ENCODE peak calls at places on chromosome 13, in five cellular contexts. One of them, this sample, is unnamed.

GRCh38 chr13:46546084-46546786 is 6.7 kb upstream of the LRCH1 start:
- DNase-seq in GM12865: no peak
- DNase-seq in IMR-90: no peak
- DNase-seq in kidney epithelial cell: no peak
- DNase-seq in fibroblast of pulmonary artery: no peak
- DNase-seq in this sample: no peak

GRCh38 chr13:60411983-60412382 is 15.0 kb downstream of the TDRD3 start:
- DNase-seq in GM12865: no peak
- DNase-seq in IMR-90: no peak
- DNase-seq in kidney epithelial cell: no peak
- DNase-seq in fibroblast of pulmonary artery: peak
- DNase-seq in this sample: no peak

GRCh38 chr13:33109319-33109718 is 93.1 kb downstream of the KL start:
- DNase-seq in GM12865: peak
- DNase-seq in IMR-90: no peak
- DNase-seq in kidney epithelial cell: no peak
- DNase-seq in fibroblast of pulmonary artery: no peak
- DNase-seq in this sample: no peak

GRCh38 chr13:46665630-46666482 is 112.9 kb downstream of the LRCH1 start:
- DNase-seq in GM12865: no peak
- DNase-seq in IMR-90: no peak
- DNase-seq in kidney epithelial cell: no peak
- DNase-seq in fibroblast of pulmonary artery: no peak
- DNase-seq in this sample: no peak

GRCh38 chr13:109666656-109667448 is 119.5 kb downstream of the IRS2 start:
- DNase-seq in GM12865: no peak
- DNase-seq in IMR-90: peak
- DNase-seq in kidney epithelial cell: peak
- DNase-seq in fibroblast of pulmonary artery: peak
- DNase-seq in this sample: no peak

GRCh38 chr13:30924726-30925125 is 7.7 kb upstream of the TEX26 start:
- DNase-seq in GM12865: no peak
- DNase-seq in IMR-90: no peak
- DNase-seq in kidney epithelial cell: no peak
- DNase-seq in fibroblast of pulmonary artery: no peak
- DNase-seq in this sample: no peak

GRCh38 chr13:45769072-45769471 is 67.0 kb downstream of the CBY2 start:
- DNase-seq in GM12865: no peak
- DNase-seq in IMR-90: no peak
- DNase-seq in kidney epithelial cell: no peak
- DNase-seq in fibroblast of pulmonary artery: no peak
- DNase-seq in this sample: no peak

GRCh38 chr13:108086678-108087077 is 128.7 kb downstream of the LIG4 start:
- DNase-seq in GM12865: peak
- DNase-seq in IMR-90: peak
- DNase-seq in kidney epithelial cell: peak
- DNase-seq in fibroblast of pulmonary artery: peak
- DNase-seq in this sample: no peak

GRCh38 chr13:22009500-22009899 is 338.6 kb downstream of the FGF9 start:
- DNase-seq in GM12865: no peak
- DNase-seq in IMR-90: no peak
- DNase-seq in kidney epithelial cell: no peak
- DNase-seq in fibroblast of pulmonary artery: no peak
- DNase-seq in this sample: no peak

GRCh38 chr13:44411841-44412240 is 38.2 kb downstream of the SERP2 start:
- DNase-seq in GM12865: no peak
- DNase-seq in IMR-90: no peak
- DNase-seq in kidney epithelial cell: no peak
- DNase-seq in fibroblast of pulmonary artery: no peak
- DNase-seq in this sample: no peak

GRCh38 chr13:30739646-30740642 is 4.6 kb downstream of the ALOX5AP start:
- DNase-seq in GM12865: peak
- DNase-seq in IMR-90: peak
- DNase-seq in kidney epithelial cell: peak
- DNase-seq in fibroblast of pulmonary artery: peak
- DNase-seq in this sample: no peak

GRCh38 chr13:80312012-80312704 is 28.8 kb downstream of the SPRY2 start:
- DNase-seq in GM12865: no peak
- DNase-seq in IMR-90: no peak
- DNase-seq in kidney epithelial cell: no peak
- DNase-seq in fibroblast of pulmonary artery: no peak
- DNase-seq in this sample: no peak

GRCh38 chr13:113402471-113403254 is 38.7 kb upstream of the GRTP1 start:
- DNase-seq in GM12865: no peak
- DNase-seq in IMR-90: no peak
- DNase-seq in kidney epithelial cell: no peak
- DNase-seq in fibroblast of pulmonary artery: no peak
- DNase-seq in this sample: no peak

GRCh38 chr13:50917572-50917971 is 8.0 kb downstream of the RNASEH2B start:
- DNase-seq in GM12865: no peak
- DNase-seq in IMR-90: no peak
- DNase-seq in kidney epithelial cell: no peak
- DNase-seq in fibroblast of pulmonary artery: no peak
- DNase-seq in this sample: no peak

GRCh38 chr13:80010286-80010831 is 330.6 kb downstream of the SPRY2 start:
- DNase-seq in GM12865: no peak
- DNase-seq in IMR-90: no peak
- DNase-seq in kidney epithelial cell: no peak
- DNase-seq in fibroblast of pulmonary artery: no peak
- DNase-seq in this sample: no peak

GRCh38 chr13:80037505-80037888 is 303.4 kb downstream of the SPRY2 start:
- DNase-seq in GM12865: peak
- DNase-seq in IMR-90: peak
- DNase-seq in kidney epithelial cell: peak
- DNase-seq in fibroblast of pulmonary artery: peak
- DNase-seq in this sample: no peak

GRCh38 chr13:83077499-83077898 is 804.8 kb downstream of the SLITRK1 start:
- DNase-seq in GM12865: no peak
- DNase-seq in IMR-90: no peak
- DNase-seq in kidney epithelial cell: no peak
- DNase-seq in fibroblast of pulmonary artery: no peak
- DNase-seq in this sample: no peak

GRCh38 chr13:29954082-29955043 is 103.9 kb upstream of the UBL3 start:
- DNase-seq in GM12865: peak
- DNase-seq in IMR-90: no peak
- DNase-seq in kidney epithelial cell: no peak
- DNase-seq in fibroblast of pulmonary artery: no peak
- DNase-seq in this sample: no peak

GRCh38 chr13:43961909-43962308 is 82.2 kb downstream of the LACC1 start:
- DNase-seq in GM12865: no peak
- DNase-seq in IMR-90: no peak
- DNase-seq in kidney epithelial cell: no peak
- DNase-seq in fibroblast of pulmonary artery: no peak
- DNase-seq in this sample: no peak

GRCh38 chr13:49082653-49083536 is 107.2 kb downstream of the FNDC3A start:
- DNase-seq in GM12865: peak
- DNase-seq in IMR-90: peak
- DNase-seq in kidney epithelial cell: no peak
- DNase-seq in fibroblast of pulmonary artery: peak
- DNase-seq in this sample: no peak

GRCh38 chr13:46810440-46810839 is 13.5 kb upstream of the ESD start:
- DNase-seq in GM12865: no peak
- DNase-seq in IMR-90: no peak
- DNase-seq in kidney epithelial cell: no peak
- DNase-seq in fibroblast of pulmonary artery: no peak
- DNase-seq in this sample: no peak

GRCh38 chr13:58655086-58655485 is 1023.5 kb downstream of the PCDH17 start:
- DNase-seq in GM12865: no peak
- DNase-seq in IMR-90: no peak
- DNase-seq in kidney epithelial cell: no peak
- DNase-seq in fibroblast of pulmonary artery: no peak
- DNase-seq in this sample: no peak

GRCh38 chr13:102658678-102659077 is 36.2 kb downstream of the METTL21C start:
- DNase-seq in GM12865: no peak
- DNase-seq in IMR-90: no peak
- DNase-seq in kidney epithelial cell: peak
- DNase-seq in fibroblast of pulmonary artery: no peak
- DNase-seq in this sample: no peak

GRCh38 chr13:46317120-46317519 is 69.9 kb downstream of the RUBCNL start:
- DNase-seq in GM12865: no peak
- DNase-seq in IMR-90: no peak
- DNase-seq in kidney epithelial cell: no peak
- DNase-seq in fibroblast of pulmonary artery: peak
- DNase-seq in this sample: no peak

GRCh38 chr13:59744747-59745394 is 418.9 kb downstream of the DIAPH3 start:
- DNase-seq in GM12865: peak
- DNase-seq in IMR-90: peak
- DNase-seq in kidney epithelial cell: no peak
- DNase-seq in fibroblast of pulmonary artery: no peak
- DNase-seq in this sample: no peak

GRCh38 chr13:80177327-80177726 is 163.6 kb downstream of the SPRY2 start:
- DNase-seq in GM12865: no peak
- DNase-seq in IMR-90: no peak
- DNase-seq in kidney epithelial cell: no peak
- DNase-seq in fibroblast of pulmonary artery: no peak
- DNase-seq in this sample: no peak

GRCh38 chr13:49356224-49356623 is 87.6 kb downstream of the CAB39L start:
- DNase-seq in GM12865: no peak
- DNase-seq in IMR-90: peak
- DNase-seq in kidney epithelial cell: peak
- DNase-seq in fibroblast of pulmonary artery: peak
- DNase-seq in this sample: no peak

GRCh38 chr13:27177852-27178251 is 6.2 kb upstream of the USP12 start:
- DNase-seq in GM12865: no peak
- DNase-seq in IMR-90: no peak
- DNase-seq in kidney epithelial cell: no peak
- DNase-seq in fibroblast of pulmonary artery: no peak
- DNase-seq in this sample: no peak
- TF ChIP-seq CTCF in GM12865: no peak
- TF ChIP-seq CTCF in IMR-90: no peak
- TF ChIP-seq CTCF in kidney epithelial cell: peak
- TF ChIP-seq CTCF in fibroblast of pulmonary artery: no peak
- TF ChIP-seq CTCF in this sample: no peak

GRCh38 chr13:28140433-28141125 is 2.2 kb downstream of the PAN3 start:
- DNase-seq in GM12865: no peak
- DNase-seq in IMR-90: peak
- DNase-seq in kidney epithelial cell: no peak
- DNase-seq in fibroblast of pulmonary artery: peak
- DNase-seq in this sample: no peak

GRCh38 chr13:28137556-28137955 is 789 bp upstream of the PAN3 start:
- DNase-seq in GM12865: no peak
- DNase-seq in IMR-90: no peak
- DNase-seq in kidney epithelial cell: no peak
- DNase-seq in fibroblast of pulmonary artery: peak
- DNase-seq in this sample: no peak

GRCh38 chr13:28136916-28137315 is 1.4 kb upstream of the PAN3 start:
- DNase-seq in GM12865: peak
- DNase-seq in IMR-90: no peak
- DNase-seq in kidney epithelial cell: no peak
- DNase-seq in fibroblast of pulmonary artery: no peak
- DNase-seq in this sample: no peak

GRCh38 chr13:28138756-28139470 is 568 bp downstream of the PAN3 start:
- DNase-seq in GM12865: peak
- DNase-seq in IMR-90: peak
- DNase-seq in kidney epithelial cell: no peak
- DNase-seq in fibroblast of pulmonary artery: peak
- DNase-seq in this sample: peak

DNA sequence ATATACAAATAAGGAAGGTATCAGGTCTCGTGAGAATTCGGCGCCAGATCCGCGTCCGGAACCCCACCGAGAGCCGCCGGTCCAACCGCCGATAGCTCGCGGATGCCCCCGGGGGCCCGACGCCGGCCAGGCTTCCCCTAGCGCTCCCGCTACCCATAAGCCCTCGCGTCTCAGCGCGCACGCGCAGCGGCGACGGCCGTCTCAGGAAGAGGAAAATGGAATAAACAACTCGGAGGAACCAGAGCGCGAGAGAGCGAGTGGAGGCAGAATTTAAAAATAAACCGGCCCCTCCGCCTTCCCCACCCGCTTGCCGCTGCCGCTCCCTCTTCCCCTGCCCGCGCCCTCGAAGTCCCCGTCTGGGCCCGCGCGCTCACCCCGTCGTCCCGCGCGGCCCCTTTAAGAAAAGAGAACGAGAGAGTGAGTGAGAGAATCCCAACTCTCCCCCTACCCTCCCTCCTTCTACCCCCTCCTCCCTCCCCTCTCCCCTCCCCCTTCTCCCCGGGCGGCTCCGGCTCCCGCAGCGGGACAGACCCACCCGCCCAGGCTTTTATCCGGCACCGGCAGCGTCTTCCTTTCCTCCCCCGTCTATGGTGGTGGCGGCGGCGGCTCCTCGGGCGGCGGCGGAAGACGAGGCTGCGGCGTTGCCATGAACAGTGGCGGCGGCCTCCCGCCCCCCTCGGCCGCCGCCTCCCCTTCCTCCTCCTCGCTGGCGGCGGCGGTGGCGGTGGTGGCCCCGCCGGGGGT is at the start of gene PAN3:
- DNase-seq in GM12865: peak
- DNase-seq in IMR-90: peak
- DNase-seq in kidney epithelial cell: peak
- DNase-seq in fibroblast of pulmonary artery: peak
- DNase-seq in this sample: peak
- TF ChIP-seq CTCF in GM12865: no peak
- TF ChIP-seq CTCF in IMR-90: peak
- TF ChIP-seq CTCF in kidney epithelial cell: no peak
- TF ChIP-seq CTCF in fibroblast of pulmonary artery: peak
- TF ChIP-seq CTCF in this sample: peak

DNA sequence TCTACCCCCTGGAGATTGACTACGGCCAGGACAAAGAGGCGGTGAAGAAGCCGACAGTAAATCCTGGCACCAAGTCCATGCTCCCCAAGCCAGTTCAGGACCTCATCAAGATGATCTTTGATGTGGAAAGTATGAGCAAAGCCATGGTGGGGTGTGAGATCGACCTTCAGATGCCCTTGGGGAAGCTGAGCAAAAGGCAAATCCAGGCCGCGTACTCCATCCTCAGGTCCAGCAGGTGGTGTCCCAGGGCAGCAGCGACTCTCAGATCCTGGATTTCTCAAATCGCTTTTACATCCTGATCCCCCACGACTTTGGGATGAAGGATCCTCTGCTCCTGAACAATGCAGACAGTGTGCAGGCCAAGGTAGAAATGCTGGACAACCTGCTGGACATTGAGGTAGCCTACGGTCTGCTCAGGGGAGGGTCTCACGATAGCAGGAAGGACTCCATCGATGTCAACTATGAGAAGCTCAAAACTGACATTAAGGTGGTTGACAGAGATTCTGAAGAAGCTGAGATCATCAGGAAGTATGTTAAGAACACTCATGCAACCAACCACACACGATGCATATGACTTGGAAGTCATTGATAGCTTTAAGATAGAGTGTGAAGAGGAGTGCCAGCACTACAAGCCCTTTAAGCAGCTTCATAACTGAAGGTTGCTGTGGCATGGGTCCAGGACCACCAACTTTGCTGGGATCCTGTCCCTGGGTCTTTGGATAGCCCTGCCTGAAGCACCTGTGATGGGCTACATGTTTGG is 24.0 kb upstream of the ANKRD10 start:
- DNase-seq in GM12865: no peak
- DNase-seq in IMR-90: no peak
- DNase-seq in kidney epithelial cell: no peak
- DNase-seq in fibroblast of pulmonary artery: no peak
- DNase-seq in this sample: no peak
- TF ChIP-seq CTCF in GM12865: no peak
- TF ChIP-seq CTCF in IMR-90: no peak
- TF ChIP-seq CTCF in kidney epithelial cell: no peak
- TF ChIP-seq CTCF in fibroblast of pulmonary artery: no peak
- TF ChIP-seq CTCF in this sample: no peak

GRCh38 chr13:25951831-25952230 is 100.0 kb downstream of the SHISA2 start:
- DNase-seq in GM12865: no peak
- DNase-seq in IMR-90: no peak
- DNase-seq in kidney epithelial cell: no peak
- DNase-seq in fibroblast of pulmonary artery: no peak
- DNase-seq in this sample: no peak
- TF ChIP-seq CTCF in GM12865: no peak
- TF ChIP-seq CTCF in IMR-90: no peak
- TF ChIP-seq CTCF in kidney epithelial cell: no peak
- TF ChIP-seq CTCF in fibroblast of pulmonary artery: no peak
- TF ChIP-seq CTCF in this sample: no peak

GRCh38 chr13:75685239-75685697 is 49.1 kb downstream of the LMO7 start:
- DNase-seq in GM12865: no peak
- DNase-seq in IMR-90: peak
- DNase-seq in kidney epithelial cell: peak
- DNase-seq in fibroblast of pulmonary artery: peak
- DNase-seq in this sample: no peak
- TF ChIP-seq CTCF in GM12865: no peak
- TF ChIP-seq CTCF in IMR-90: peak
- TF ChIP-seq CTCF in kidney epithelial cell: peak
- TF ChIP-seq CTCF in fibroblast of pulmonary artery: peak
- TF ChIP-seq CTCF in this sample: no peak

This sample was measured in uterus.